ENCODE peak calls at places on chromosomes 2 and 18, in six cellular contexts. D, A, O, K, B and N are unnamed samples.

GRCh38 chr2:20629581-20630291 is 21.2 kb downstream of the HS1BP3 start:
- DNase-seq in D (no peak), B (no peak), A (no peak), K (no peak), O (no peak), N (no peak)

GRCh38 chr2:17373736-17374135 is 144.5 kb downstream of the RAD51AP2 start:
- DNase-seq in A (peak), O (peak), B (no peak), D (peak), K (peak), N (no peak)

GRCh38 chr2:167869200-167869599 is 378.2 kb downstream of the STK39 start:
- DNase-seq in B (no peak), D (no peak), A (no peak), K (no peak), O (no peak), N (no peak)

GRCh38 chr18:69956037-69956436 is 8.4 kb upstream of the CD226 start:
- DNase-seq in O (peak), B (no peak), A (no peak), K (peak), D (no peak), N (no peak)

GRCh38 chr2:120441744-120442471 is 96.0 kb downstream of the INHBB start:
- DNase-seq in A (peak), K (no peak), B (peak), O (peak), D (peak), N (peak)

GRCh38 chr2:42863320-42863719 is 70.9 kb upstream of the HAAO start:
- DNase-seq in A (no peak), O (no peak), D (no peak), K (no peak), B (no peak), N (no peak)

GRCh38 chr2:43005211-43005974 is 213.0 kb upstream of the HAAO start:
- DNase-seq in O (no peak), D (no peak), K (no peak), B (peak), A (no peak), N (no peak)

GRCh38 chr2:113219092-113219441 is 45.3 kb downstream of the PSD4 start:
- DNase-seq in B (no peak), D (no peak), A (no peak), O (no peak), K (no peak), N (no peak)

GRCh38 chr2:101617188-101617587 is 80.3 kb upstream of the MAP4K4 start:
- DNase-seq in D (peak), O (peak), A (peak), K (peak), B (no peak), N (peak)

GRCh38 chr2:168025487-168026203 is 221.8 kb downstream of the STK39 start:
- DNase-seq in O (no peak), B (no peak), K (peak), D (peak), A (no peak), N (no peak)

DNA sequence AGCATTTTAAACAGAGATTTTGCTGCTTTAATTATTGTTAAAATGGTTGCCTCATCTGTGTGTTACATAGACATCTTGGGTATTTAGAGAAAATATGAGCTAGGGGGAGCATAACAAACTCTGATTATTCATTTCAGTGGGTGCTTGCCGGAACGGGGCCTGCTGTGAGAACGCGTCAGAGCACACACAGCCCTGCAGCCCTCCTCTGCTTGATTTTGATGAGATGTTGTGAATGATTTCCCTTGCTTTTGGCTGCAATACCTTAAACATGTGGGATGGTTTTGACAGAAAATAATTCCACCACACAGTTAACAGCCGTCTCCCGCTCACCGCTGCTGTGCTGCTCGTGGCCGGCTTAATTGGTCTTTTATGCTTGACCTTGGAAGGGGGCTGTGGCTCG is 50.0 kb upstream of the TXNDC2 start:
- DNase-seq in K (no peak), D (no peak), B (no peak), O (peak), A (peak), N (no peak)
- H3K4me3 ChIP-seq in K (no peak), D (no peak), B (no peak), O (no peak), A (no peak), N (no peak)

DNA sequence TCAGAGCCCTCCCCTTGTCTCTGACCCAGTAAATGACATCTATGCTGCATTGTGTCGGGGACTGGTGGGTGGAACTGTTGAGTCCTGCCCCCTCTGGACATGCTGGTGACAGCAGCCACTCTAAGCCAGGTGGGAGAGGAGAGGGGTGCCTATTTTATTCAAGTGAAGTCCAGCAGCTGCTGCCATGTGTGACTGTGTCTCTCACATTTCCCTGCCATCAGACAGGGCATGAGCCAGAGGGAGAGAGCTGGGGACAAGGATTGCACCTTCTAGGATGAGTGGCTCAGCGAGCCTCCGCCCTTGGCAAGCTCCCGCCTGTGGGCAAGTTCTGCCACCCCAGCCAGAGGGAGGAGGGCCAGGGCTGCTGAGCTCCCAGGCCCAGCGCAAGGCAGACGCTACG is 13.7 kb downstream of the NGEF start:
- DNase-seq in B (no peak), A (no peak), O (no peak), K (no peak), D (no peak), N (no peak)
- TF ChIP-seq CTCF in B (no peak), A (no peak), O (no peak), K (no peak), D (no peak), N (no peak)

DNA sequence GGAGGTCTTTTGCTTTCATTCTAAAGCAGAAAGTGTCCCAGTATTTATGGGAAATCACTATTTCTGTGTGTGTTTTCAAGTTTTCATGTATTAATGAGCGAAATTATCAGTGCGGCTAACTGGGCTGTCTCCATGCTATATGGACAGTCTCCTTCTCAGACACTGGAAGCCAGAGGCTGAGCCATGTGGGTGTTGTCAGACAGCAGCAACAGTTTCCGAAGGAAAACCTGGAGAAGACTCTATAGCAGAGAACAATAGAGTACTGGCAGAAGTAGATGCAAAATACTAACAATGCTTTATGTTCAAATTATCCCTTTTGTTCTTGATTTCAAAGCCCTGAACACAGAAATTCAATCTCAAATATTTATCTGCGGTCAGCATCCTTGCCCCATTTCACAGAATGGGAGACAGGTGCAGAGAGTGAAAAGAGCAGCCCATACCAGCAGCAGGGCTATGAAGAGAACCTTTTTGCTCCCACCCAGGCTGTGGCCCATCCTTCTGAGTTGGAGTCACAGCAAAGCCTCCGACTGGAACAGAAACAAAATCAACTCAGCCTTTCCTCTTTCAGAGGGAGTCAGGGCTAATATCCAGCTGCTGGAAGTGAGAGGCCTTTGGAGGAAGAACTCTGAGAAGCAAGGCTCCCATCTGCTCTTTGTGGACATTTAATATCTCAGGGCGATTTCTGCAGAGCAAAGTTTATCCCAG is 151.9 kb downstream of the LRRC30 start:
- DNase-seq in B (no peak), O (no peak), K (no peak), A (no peak), D (no peak), N (no peak)
- H3K4me3 ChIP-seq in B (no peak), O (no peak), K (no peak), A (no peak), D (no peak), N (no peak)

DNA sequence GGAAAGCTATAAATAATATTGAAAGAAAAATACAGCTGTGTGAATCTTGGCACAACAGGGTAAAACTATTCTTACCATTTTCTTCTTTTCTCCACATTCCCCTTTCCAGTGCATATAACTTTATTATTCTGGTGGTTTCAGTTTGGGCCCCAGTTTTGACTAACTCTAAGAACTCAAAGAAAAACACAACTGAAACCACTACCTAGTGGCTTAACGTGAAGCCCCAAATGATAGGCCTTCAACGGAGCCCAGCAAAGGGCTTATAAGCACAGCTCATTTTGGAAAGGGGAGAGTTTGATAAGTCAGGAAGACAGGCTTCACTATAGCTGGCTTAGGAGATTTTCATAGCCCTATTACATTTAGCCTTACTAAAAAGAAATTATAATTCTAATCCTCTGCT is 62.4 kb downstream of the PPP1R1C start:
- DNase-seq in O (no peak), B (no peak), D (no peak), A (no peak), K (no peak), N (no peak)
- TF ChIP-seq CTCF in O (no peak), B (no peak), D (no peak), A (no peak), K (no peak), N (no peak)

GRCh38 chr18:22666411-22666940 is 248.8 kb upstream of the CTAGE1 start:
- DNase-seq in A (no peak), D (no peak), O (no peak), B (no peak), K (no peak), N (no peak)
- H3K4me3 ChIP-seq in A (no peak), D (no peak), O (no peak), B (no peak), K (no peak), N (no peak)

DNA sequence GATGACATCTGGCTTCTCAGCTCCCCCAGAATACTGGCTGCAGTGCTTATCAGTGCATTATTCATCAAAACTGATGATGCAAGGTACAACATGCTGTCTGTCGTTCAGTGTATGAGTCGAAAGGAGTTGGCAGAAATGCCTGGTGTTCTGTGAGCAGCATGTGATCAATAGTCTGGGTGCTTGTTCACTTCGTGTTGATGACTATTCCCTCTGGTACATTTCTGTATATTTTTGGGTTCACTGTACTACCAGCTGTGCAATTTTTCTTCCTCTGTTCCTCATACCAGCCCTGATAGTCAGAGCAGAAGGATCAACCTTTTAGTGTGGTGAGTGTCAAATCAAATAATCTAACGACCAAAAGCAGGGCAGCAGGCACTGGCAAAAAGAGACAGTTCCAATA is 59.0 kb upstream of the KLHL14 start:
- DNase-seq in A (peak), B (no peak), O (no peak), K (no peak), D (no peak), N (no peak)
- TF ChIP-seq CTCF in A (no peak), B (no peak), O (no peak), K (no peak), D (no peak), N (no peak)